ENCODE peak calls at places on chromosome 13, in nine cellular contexts. W is globus pallidus; B is GM12865; S is activated naive CD8-positive, alpha-beta T cell treated with anti-CD3 and anti-CD28 coated beads, Interleukin-2, amount 10 ng/mL, durations not matched to agents 7 days and 5 days; P is amniotic stem cell; L is GM20000; X is cardiac fibroblast; J is OCI-LY7; F is left lobe of liver. M is an unnamed sample.
A peak's percentile ranks its signal among the peaks of the same experiment; 100 is the strongest.

GRCh38 chr13:86318424-86318823 is 519.2 kb upstream of the SLITRK6 start:
- DNase-seq in W (no peak), B (no peak), S (no peak), P (no peak), L (no peak), X (no peak), J (no peak), F (no peak), M (no peak)

GRCh38 chr13:51832471-51833152 is 12.4 kb downstream of the TMEM272 start:
- DNase-seq in W (peak; percentile 37), B (peak; percentile 55), S (no peak), P (no peak), L (peak; percentile 54), X (peak; percentile 36), J (peak; percentile 83), F (no peak), M (no peak)

GRCh38 chr13:109568273-109568900 is 218.0 kb downstream of the IRS2 start:
- DNase-seq in W (no peak), B (no peak), S (no peak), P (no peak), L (no peak), X (peak; percentile 9), J (no peak), F (no peak), M (no peak)

GRCh38 chr13:73321039-73321438 is 262.2 kb downstream of the KLF5 start:
- DNase-seq in W (no peak), B (no peak), S (no peak), P (no peak), L (no peak), X (no peak), J (no peak), F (no peak), M (no peak)

GRCh38 chr13:45700971-45701900 is 884 bp upstream of the CBY2 start:
- DNase-seq in W (no peak), B (peak; percentile 97), S (no peak), P (no peak), L (peak; percentile 51), X (no peak), J (no peak), F (no peak), M (no peak)

GRCh38 chr13:85724554-85725432 is 74.4 kb downstream of the SLITRK6 start:
- DNase-seq in W (no peak), B (no peak), S (no peak), P (no peak), L (no peak), X (no peak), J (no peak), F (no peak), M (no peak)

GRCh38 chr13:25973576-25973975 is 78.2 kb downstream of the SHISA2 start:
- DNase-seq in W (no peak), B (no peak), S (no peak), P (no peak), L (no peak), X (no peak), J (no peak), F (no peak), M (no peak)

GRCh38 chr13:36712785-36713184 is 39.0 kb downstream of the SERTM1 start:
- DNase-seq in W (no peak), B (no peak), S (no peak), P (peak; percentile 19), L (no peak), X (peak; percentile 56), J (no peak), F (no peak), M (peak; percentile 23)

GRCh38 chr13:49806126-49806536 is 13.6 kb upstream of the KPNA3 start:
- DNase-seq in W (no peak), B (no peak), S (no peak), P (no peak), L (no peak), X (peak; percentile 32), J (no peak), F (no peak), M (no peak)

GRCh38 chr13:40228981-40229380 is 437.5 kb downstream of the FOXO1 start:
- DNase-seq in W (no peak), B (no peak), S (no peak), P (no peak), L (no peak), X (no peak), J (no peak), F (no peak), M (no peak)

GRCh38 chr13:44814144-44814543 is 175.1 kb downstream of the NUFIP1 start:
- DNase-seq in W (no peak), B (no peak), S (no peak), P (no peak), L (no peak), X (no peak), J (no peak), F (no peak), M (no peak)

GRCh38 chr13:72561791-72562190 is 165.6 kb downstream of the MZT1 start:
- DNase-seq in W (no peak), B (no peak), S (no peak), P (no peak), L (no peak), X (no peak), J (no peak), F (peak; percentile 46), M (no peak)

GRCh38 chr13:24247016-24247415 is 62.4 kb upstream of the C1QTNF9 start:
- DNase-seq in W (no peak), B (no peak), S (no peak), P (no peak), L (no peak), X (no peak), J (no peak), F (no peak), M (no peak)

GRCh38 chr13:34941835-34942731 is at the start of gene NBEA:
- DNase-seq in W (peak; percentile 72), B (peak; percentile 84), S (peak; percentile 86), P (peak; percentile 57), L (peak; percentile 87), X (peak; percentile 45), J (peak; percentile 81), F (peak; percentile 48), M (peak; percentile 10)

GRCh38 chr13:33723772-33724435 is 94.0 kb upstream of the RFC3 start:
- DNase-seq in W (peak; percentile 92), B (peak; percentile 94), S (peak; percentile 32), P (peak; percentile 50), L (peak; percentile 62), X (peak; percentile 94), J (peak; percentile 91), F (peak; percentile 76), M (peak; percentile 67)

GRCh38 chr13:73337511-73337910 is 278.7 kb downstream of the KLF5 start:
- DNase-seq in W (no peak), B (no peak), S (no peak), P (no peak), L (no peak), X (peak; percentile 17), J (no peak), F (no peak), M (no peak)

GRCh38 chr13:26021956-26022355 is 29.9 kb downstream of the SHISA2 start:
- DNase-seq in W (no peak), B (no peak), S (no peak), P (no peak), L (no peak), X (no peak), J (no peak), F (no peak), M (no peak)

GRCh38 chr13:98370806-98371553 is 193.9 kb upstream of the RNF113B start:
- DNase-seq in W (no peak), B (no peak), S (no peak), P (peak; percentile 58), L (no peak), X (peak; percentile 80), J (no peak), F (no peak), M (peak; percentile 86)

GRCh38 chr13:58080806-58081205 is 449.3 kb downstream of the PCDH17 start:
- DNase-seq in W (no peak), B (no peak), S (no peak), P (no peak), L (no peak), X (no peak), J (no peak), F (no peak), M (no peak)

GRCh38 chr13:40306817-40307216 is 359.6 kb downstream of the FOXO1 start:
- DNase-seq in W (no peak), B (no peak), S (no peak), P (no peak), L (no peak), X (peak; percentile 19), J (peak; percentile 12), F (no peak), M (no peak)

GRCh38 chr13:70034280-70034679 is 73.3 kb upstream of the ATXN8OS start:
- DNase-seq in W (no peak), B (no peak), S (no peak), P (no peak), L (no peak), X (no peak), J (no peak), F (no peak), M (no peak)

GRCh38 chr13:51502206-51502651 is 49.4 kb upstream of the INTS6 start:
- DNase-seq in W (no peak), B (peak; percentile 82), S (no peak), P (no peak), L (peak; percentile 83), X (peak; percentile 57), J (no peak), F (no peak), M (no peak)

GRCh38 chr13:40589285-40590109 is 76.9 kb downstream of the FOXO1 start:
- DNase-seq in W (peak; percentile 77), B (peak; percentile 95), S (no peak), P (no peak), L (peak; percentile 63), X (peak; percentile 93), J (peak; percentile 97), F (no peak), M (no peak)

GRCh38 chr13:108943842-108944241 is 314.4 kb downstream of the MYO16 start:
- DNase-seq in W (no peak), B (no peak), S (no peak), P (no peak), L (no peak), X (no peak), J (no peak), F (no peak), M (no peak)

GRCh38 chr13:73370066-73370465 is 311.3 kb downstream of the KLF5 start:
- DNase-seq in W (no peak), B (no peak), S (no peak), P (no peak), L (no peak), X (no peak), J (no peak), F (no peak), M (no peak)

GRCh38 chr13:80338781-80339577 is 1.9 kb downstream of the SPRY2 start:
- DNase-seq in W (peak; percentile 75), B (peak; percentile 40), S (peak; percentile 30), P (peak; percentile 76), L (peak; percentile 54), X (peak; percentile 79), J (no peak), F (peak; percentile 76), M (peak; percentile 80)

GRCh38 chr13:110408286-110408685 is 101.2 kb downstream of the COL4A2 start:
- DNase-seq in W (no peak), B (no peak), S (no peak), P (no peak), L (no peak), X (no peak), J (no peak), F (no peak), M (no peak)

GRCh38 chr13:109667754-109668360 is 118.5 kb downstream of the IRS2 start:
- DNase-seq in W (no peak), B (no peak), S (no peak), P (no peak), L (no peak), X (no peak), J (no peak), F (no peak), M (no peak)